ENCODE peak calls at places on chromosome 22, in ten cellular contexts. Q is A673, A is endodermal cell, V is hepatocyte, U is foreskin keratinocyte, Y is neural progenitor cell, G is tibial artery, I is mammary epithelial cell, N is ovary, K is upper lobe of left lung. M is an unnamed sample.

GRCh38 chr22:48578138-48579034 is 1249.3 kb downstream of the BRD1 start:
- DNase-seq in I (no peak), N (no peak), Q (peak; percentile 37), K (no peak), G (no peak), A (no peak), V (no peak), Y (no peak), U (no peak), M (no peak)

GRCh38 chr22:44496844-44497217 is 1.2 kb downstream of the RTL6 start:
- DNase-seq in Y (no peak), N (peak; percentile 41), I (no peak), U (no peak), K (no peak), G (no peak), A (no peak), Q (no peak), V (no peak), M (no peak)

GRCh38 chr22:47420211-47420610 is 657.8 kb downstream of the TBC1D22A start:
- DNase-seq in Q (no peak), V (no peak), K (no peak), Y (no peak), N (no peak), U (no peak), A (no peak), G (no peak), I (no peak), M (no peak)

GRCh38 chr22:23061471-23062280 is 8.6 kb upstream of the GNAZ start:
- DNase-seq in V (no peak), N (no peak), U (no peak), K (peak; percentile 15), Q (no peak), I (no peak), A (no peak), Y (no peak), G (peak; percentile 13), M (no peak)

GRCh38 chr22:27474711-27475547 is 326.6 kb downstream of the MN1 start:
- DNase-seq in I (peak; percentile 100), K (no peak), Q (peak; percentile 65), N (peak; percentile 50), A (peak; percentile 89), V (peak; percentile 89), G (no peak), U (peak; percentile 100), Y (no peak), M (no peak)

GRCh38 chr22:20549232-20549841 is 41.9 kb downstream of the MED15 start:
- DNase-seq in U (no peak), Q (peak; percentile 54), V (no peak), N (peak; percentile 55), A (no peak), K (no peak), I (no peak), G (no peak), Y (no peak), M (no peak)

GRCh38 chr22:30906411-30906810 is 62.2 kb downstream of the MORC2 start:
- DNase-seq in K (no peak), U (no peak), G (no peak), N (no peak), V (no peak), Y (no peak), Q (no peak), I (no peak), A (no peak), M (no peak)

GRCh38 chr22:36303115-36303467 is 50.2 kb downstream of the APOL1 start:
- DNase-seq in V (no peak), U (no peak), A (no peak), I (no peak), Q (no peak), K (no peak), Y (no peak), G (no peak), N (no peak), M (no peak)

GRCh38 chr22:36586852-36587251 is 57.9 kb upstream of the EIF3D start:
- DNase-seq in Y (no peak), I (no peak), A (no peak), N (no peak), V (no peak), U (no peak), Q (no peak), K (no peak), G (no peak), M (no peak)

GRCh38 chr22:23258826-23259170 is 78.5 kb downstream of the BCR start:
- DNase-seq in Y (no peak), I (no peak), A (no peak), K (no peak), Q (no peak), N (no peak), V (no peak), U (no peak), G (no peak), M (no peak)

GRCh38 chr22:36562261-36562835 is 33.4 kb upstream of the EIF3D start:
- DNase-seq in N (no peak), G (no peak), K (no peak), Q (no peak), I (peak; percentile 65), Y (no peak), U (peak; percentile 50), A (no peak), V (no peak), M (no peak)

GRCh38 chr22:37715760-37716159 is 18.9 kb downstream of the TRIOBP start:
- DNase-seq in K (no peak), V (no peak), G (no peak), Q (no peak), U (no peak), Y (no peak), A (no peak), I (no peak), N (no peak), M (no peak)

GRCh38 chr22:17213976-17214375 is 5.3 kb downstream of the ADA2 start:
- DNase-seq in V (peak; percentile 50), K (peak; percentile 74), I (no peak), A (peak; percentile 87), G (peak; percentile 39), N (peak; percentile 33), U (no peak), Y (peak; percentile 34), Q (peak; percentile 57), M (peak; percentile 69)

GRCh38 chr22:36977401-36977861 is 41.8 kb downstream of the TST start:
- DNase-seq in G (peak; percentile 45), Q (peak; percentile 76), U (no peak), N (peak; percentile 53), K (peak; percentile 87), Y (peak; percentile 84), A (peak; percentile 93), I (no peak), V (peak; percentile 79), M (peak; percentile 59)

GRCh38 chr22:43521716-43522115 is 109.9 kb downstream of the MPPED1 start:
- DNase-seq in Y (no peak), A (no peak), G (no peak), K (no peak), I (peak; percentile 71), V (peak; percentile 34), Q (no peak), N (no peak), U (peak; percentile 54), M (no peak)

GRCh38 chr22:42883121-42883520 is 26.0 kb upstream of the ARFGAP3 start:
- DNase-seq in I (no peak), A (no peak), U (peak; percentile 32), V (no peak), G (no peak), Q (no peak), K (no peak), Y (no peak), N (no peak), M (no peak)

GRCh38 chr22:49103314-49104052 is 724.2 kb downstream of the BRD1 start:
- DNase-seq in I (no peak), A (no peak), K (no peak), Y (peak; percentile 37), U (no peak), N (no peak), V (no peak), Q (no peak), G (no peak), M (no peak)

DNA sequence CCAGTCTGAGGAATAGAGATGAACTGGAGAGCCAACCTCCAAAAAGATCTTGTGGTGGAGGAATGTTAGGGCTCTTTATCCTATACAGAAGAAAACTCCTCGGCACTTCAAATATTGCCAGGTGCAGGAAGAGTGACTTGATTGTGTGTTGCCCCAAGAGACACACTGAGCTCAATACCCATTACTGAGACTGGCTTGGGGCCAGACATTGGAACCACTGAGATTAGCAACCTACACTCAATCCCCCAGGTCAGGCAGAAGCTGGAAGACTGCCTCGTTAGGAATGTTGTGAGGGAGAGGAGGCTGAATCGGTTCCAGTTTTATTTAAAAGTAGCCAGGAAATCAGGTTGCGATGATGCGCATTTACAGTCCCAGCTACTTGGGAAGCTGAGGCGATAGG is 2.4 kb upstream of the SGSM3 start:
- DNase-seq in V (no peak), Q (no peak), Y (no peak), N (no peak), K (no peak), I (no peak), A (no peak), U (no peak), G (no peak), M (no peak)
- H3K27ac ChIP-seq in V (no peak overlapping the region), Q (no peak overlapping the region), Y (no peak overlapping the region), N (no peak overlapping the region), K (no peak overlapping the region), I (no peak overlapping the region), A (no peak overlapping the region), U (no peak overlapping the region), G (no peak overlapping the region), M (peak overlapping the region; percentile 10)

GRCh38 chr22:39467390-39467901 is 10.6 kb downstream of the MGAT3 start:
- DNase-seq in A (no peak), N (no peak), I (no peak), V (no peak), G (no peak), Q (no peak), Y (no peak), K (no peak), U (no peak), M (no peak)
- H3K4me1 ChIP-seq in A (peaks cover 25% of the 10 kb centered on the region), N (peaks cover 19% of the 10 kb centered on the region), I (peaks cover 7% of the 10 kb centered on the region), V (peaks cover 51% of the 10 kb centered on the region), G (peaks cover 6% of the 10 kb centered on the region), Q (peaks cover 14% of the 10 kb centered on the region), Y (peaks cover 39% of the 10 kb centered on the region), K (peaks cover 52% of the 10 kb centered on the region), U (no peaks in the 10 kb centered on the region), M (peaks cover 15% of the 10 kb centered on the region)

GRCh38 chr22:39913886-39914285 is 13.0 kb downstream of the GRAP2 start:
- DNase-seq in V (no peak), U (no peak), I (no peak), K (no peak), Y (peak; percentile 85), A (no peak), N (no peak), Q (peak; percentile 8), G (no peak), M (no peak)
- H3K27ac ChIP-seq in V (no peak overlapping the region), U (no peak overlapping the region), I (no peak overlapping the region), K (no peak overlapping the region), Y (no peak overlapping the region), A (no peak overlapping the region), N (no peak overlapping the region), Q (no peak overlapping the region), G (no peak overlapping the region), M (no peak overlapping the region)

GRCh38 chr22:21845558-21846452 is 21.6 kb downstream of the MAPK1 start:
- DNase-seq in N (no peak), A (no peak), I (no peak), K (no peak), G (no peak), Y (no peak), Q (no peak), U (no peak), V (no peak), M (no peak)

GRCh38 chr22:21850660-21851059 is 16.8 kb downstream of the MAPK1 start:
- DNase-seq in V (no peak), N (no peak), Q (no peak), A (no peak), G (no peak), K (no peak), Y (no peak), I (no peak), U (no peak), M (no peak)

GRCh38 chr22:21849489-21849888 is 18.0 kb downstream of the MAPK1 start:
- DNase-seq in N (no peak), I (no peak), Q (no peak), A (no peak), V (no peak), Y (no peak), G (no peak), K (no peak), U (no peak), M (no peak)
- H3K4me1 ChIP-seq in N (peaks cover 11% of the 10 kb centered on the region), I (peaks cover 22% of the 10 kb centered on the region), Q (no peaks in the 10 kb centered on the region), A (no peaks in the 10 kb centered on the region), V (no peaks in the 10 kb centered on the region), Y (no peaks in the 10 kb centered on the region), G (peaks cover 84% of the 10 kb centered on the region), K (peaks cover 51% of the 10 kb centered on the region), U (peaks cover 22% of the 10 kb centered on the region), M (peaks cover 16% of the 10 kb centered on the region)

M was measured in body of pancreas.